ENCODE peak calls at places on chromosomes 7 and 10, in nine cellular contexts. C is NB4; H is IMR-90; M is WERI-Rb-1; W is NT2/D1; Z is A549; G is activated T-cell treated with anti-CD3 and anti-CD28 coated beads for 24 hours; D is adipocyte; P is activated CD4-positive, alpha-beta T cell treated with anti-CD3 and anti-CD28 coated beads for 4 hours. E is an unnamed sample.

GRCh38 chr10:87500646-87501048 is 4.0 kb upstream of the MINPP1 start:
- DNase-seq in C (peak), H (no peak), M (no peak), W (no peak), Z (no peak), G (no peak), D (peak), P (no peak), E (no peak)

GRCh38 chr10:132840698-132841097 is 54.8 kb upstream of the NKX6-2 start:
- DNase-seq in C (no peak), H (no peak), M (no peak), W (no peak), Z (no peak), G (no peak), D (no peak), P (no peak), E (no peak)

GRCh38 chr10:57094083-57094482 is 733.0 kb upstream of the ZWINT start:
- DNase-seq in C (no peak), H (no peak), M (no peak), W (no peak), Z (no peak), G (no peak), D (no peak), P (no peak), E (no peak)

GRCh38 chr7:33757563-33758165 is 147.7 kb upstream of the BMPER start:
- DNase-seq in C (peak), H (peak), M (peak), W (peak), Z (peak), G (no peak), D (peak), P (no peak), E (peak)

GRCh38 chr7:24757799-24758275 is 573 bp upstream of the GSDME start:
- DNase-seq in C (no peak), H (peak), M (peak), W (no peak), Z (peak), G (no peak), D (peak), P (no peak), E (no peak)

GRCh38 chr10:79454259-79454658 is 8.8 kb upstream of the ZCCHC24 start:
- DNase-seq in C (no peak), H (peak), M (no peak), W (no peak), Z (no peak), G (no peak), D (peak), P (no peak), E (no peak)

GRCh38 chr10:279655-280054 is 144.4 kb downstream of the ZMYND11 start:
- DNase-seq in C (peak), H (no peak), M (no peak), W (no peak), Z (no peak), G (no peak), D (no peak), P (no peak), E (no peak)

GRCh38 chr10:59957975-59958374 is 51.6 kb upstream of the CCDC6 start:
- DNase-seq in C (no peak), H (no peak), M (no peak), W (no peak), Z (no peak), G (no peak), D (no peak), P (no peak), E (no peak)

GRCh38 chr10:29619273-29619672 is 15.5 kb downstream of the SVIL start:
- DNase-seq in C (no peak), H (peak), M (no peak), W (no peak), Z (peak), G (no peak), D (peak), P (no peak), E (no peak)

GRCh38 chr7:2145835-2146580 is 86.7 kb downstream of the MAD1L1 start:
- DNase-seq in C (no peak), H (no peak), M (no peak), W (no peak), Z (no peak), G (no peak), D (no peak), P (no peak), E (no peak)

GRCh38 chr10:86642021-86642420 is 12.3 kb upstream of the OPN4 start:
- DNase-seq in C (no peak), H (no peak), M (no peak), W (no peak), Z (no peak), G (no peak), D (peak), P (no peak), E (no peak)

GRCh38 chr10:89346264-89346971 is 18.6 kb downstream of the IFIT3 start:
- DNase-seq in C (peak), H (peak), M (no peak), W (peak), Z (no peak), G (no peak), D (peak), P (no peak), E (no peak)

GRCh38 chr7:17822557-17823173 is 117.6 kb downstream of the SNX13 start:
- DNase-seq in C (no peak), H (no peak), M (no peak), W (no peak), Z (no peak), G (no peak), D (no peak), P (no peak), E (no peak)

GRCh38 chr10:69567920-69568319 is 5.3 kb downstream of the NEUROG3 start:
- DNase-seq in C (peak), H (peak), M (no peak), W (no peak), Z (peak), G (no peak), D (peak), P (no peak), E (peak)

GRCh38 chr10:48684792-48685651 is at the start of gene WDFY4:
- DNase-seq in C (peak), H (no peak), M (no peak), W (no peak), Z (no peak), G (no peak), D (no peak), P (no peak), E (peak)

GRCh38 chr7:124635416-124635815 is 130.2 kb downstream of the GPR37 start:
- DNase-seq in C (peak), H (no peak), M (no peak), W (peak), Z (no peak), G (no peak), D (no peak), P (no peak), E (no peak)

GRCh38 chr10:13555884-13556529 is 27.2 kb upstream of the BEND7 start:
- DNase-seq in C (no peak), H (no peak), M (no peak), W (no peak), Z (no peak), G (no peak), D (no peak), P (no peak), E (no peak)